ENCODE peak calls at places on chromosomes 1 and 21, in eight cellular contexts. I is cardiac muscle cell, U is breast epithelium, S is MCF 10A, A is epithelial cell of esophagus, V is GM10248, D is spleen, F is transverse colon. E is an unnamed sample.

GRCh38 chr1:197144570-197145325 is 1.7 kb downstream of the ASPM start:
- DNase-seq in I (peak), U (no peak), S (peak), A (peak), V (no peak), D (no peak), F (no peak), E (no peak)

GRCh38 chr1:42931108-42931539 is 27.5 kb downstream of the SLC2A1 start:
- DNase-seq in I (peak), U (peak), S (peak), A (peak), V (peak), D (peak), F (peak), E (peak)

GRCh38 chr1:229905031-229905545 is 161.9 kb upstream of the GALNT2 start:
- DNase-seq in I (no peak), U (no peak), S (no peak), A (no peak), V (no peak), D (no peak), F (no peak), E (no peak)

GRCh38 chr1:41668967-41669366 is 184.5 kb upstream of the EDN2 start:
- DNase-seq in I (no peak), U (peak), S (no peak), A (no peak), V (no peak), D (peak), F (no peak), E (no peak)

GRCh38 chr1:201399018-201399351 is at the start of gene LAD1:
- DNase-seq in I (no peak), U (no peak), S (no peak), A (no peak), V (no peak), D (no peak), F (no peak), E (no peak)

GRCh38 chr1:225617956-225618355 is 35.0 kb downstream of the ENAH start:
- DNase-seq in I (no peak), U (no peak), S (no peak), A (no peak), V (no peak), D (no peak), F (no peak), E (peak)

GRCh38 chr21:34582506-34583150 is 32.3 kb downstream of the RCAN1 start:
- DNase-seq in I (peak), U (no peak), S (peak), A (peak), V (peak), D (no peak), F (no peak), E (no peak)

GRCh38 chr1:224879404-224879803 is 50.1 kb upstream of the DNAH14 start:
- DNase-seq in I (peak), U (no peak), S (peak), A (no peak), V (no peak), D (no peak), F (no peak), E (no peak)

GRCh38 chr1:174413632-174414031 is 34.1 kb upstream of the GPR52 start:
- DNase-seq in I (peak), U (no peak), S (no peak), A (peak), V (no peak), D (no peak), F (no peak), E (no peak)

GRCh38 chr21:36160850-36161178 is 4.2 kb downstream of the DOP1B start:
- DNase-seq in I (no peak), U (no peak), S (no peak), A (no peak), V (no peak), D (no peak), F (no peak), E (no peak)

GRCh38 chr21:46129846-46130651 is 25.3 kb downstream of the FTCD start:
- DNase-seq in I (no peak), U (no peak), S (no peak), A (no peak), V (no peak), D (peak), F (no peak), E (no peak)

GRCh38 chr1:183180213-183180612 is 5.9 kb upstream of the LAMC2 start:
- DNase-seq in I (peak), U (no peak), S (peak), A (peak), V (no peak), D (no peak), F (peak), E (no peak)

GRCh38 chr1:31620631-31621497 is 3.4 kb downstream of the HCRTR1 start:
- DNase-seq in I (no peak), U (no peak), S (no peak), A (no peak), V (no peak), D (no peak), F (no peak), E (no peak)

GRCh38 chr1:104991702-104992101 is 1242.0 kb downstream of the AMY1C start:
- DNase-seq in I (no peak), U (no peak), S (peak), A (peak), V (no peak), D (no peak), F (no peak), E (no peak)

GRCh38 chr1:3924871-3925655 is 25.0 kb upstream of the C1orf174 start:
- DNase-seq in I (no peak), U (no peak), S (peak), A (peak), V (no peak), D (no peak), F (no peak), E (no peak)

GRCh38 chr1:221664253-221664652 is 77.6 kb downstream of the DUSP10 start:
- DNase-seq in I (peak), U (no peak), S (no peak), A (peak), V (no peak), D (no peak), F (no peak), E (no peak)

GRCh38 chr1:203038217-203038741 is 12.0 kb downstream of the PPFIA4 start:
- DNase-seq in I (peak), U (no peak), S (peak), A (peak), V (no peak), D (no peak), F (peak), E (peak)

GRCh38 chr1:94986783-94987182 is 59.9 kb upstream of the CNN3 start:
- DNase-seq in I (no peak), U (no peak), S (no peak), A (peak), V (no peak), D (no peak), F (no peak), E (no peak)

GRCh38 chr1:21258331-21259134 is 31.7 kb downstream of the ECE1 start:
- DNase-seq in I (no peak), U (no peak), S (no peak), A (peak), V (no peak), D (no peak), F (no peak), E (no peak)

GRCh38 chr1:6460349-6461236 is 5.4 kb downstream of the TNFRSF25 start:
- DNase-seq in I (peak), U (no peak), S (no peak), A (no peak), V (peak), D (peak), F (no peak), E (no peak)

GRCh38 chr1:233730809-233731208 is 116.9 kb downstream of the KCNK1 start:
- DNase-seq in I (no peak), U (no peak), S (no peak), A (no peak), V (no peak), D (no peak), F (no peak), E (no peak)

GRCh38 chr1:33382651-33383415 is 48.1 kb downstream of the PHC2 start:
- DNase-seq in I (peak), U (no peak), S (no peak), A (no peak), V (no peak), D (no peak), F (no peak), E (no peak)

GRCh38 chr21:14383596-14384210 is 757 bp upstream of the HSPA13 start:
- DNase-seq in I (no peak), U (no peak), S (no peak), A (no peak), V (peak), D (no peak), F (no peak), E (no peak)

GRCh38 chr1:40612345-40612831 is 53.1 kb downstream of the RIMS3 start:
- DNase-seq in I (peak), U (no peak), S (peak), A (peak), V (peak), D (no peak), F (peak), E (peak)

GRCh38 chr21:44999972-45000636 is 60.3 kb downstream of the SLX9 start:
- DNase-seq in I (no peak), U (no peak), S (no peak), A (peak), V (no peak), D (peak), F (no peak), E (no peak)

GRCh38 chr21:44999428-44999971 is 59.7 kb downstream of the SLX9 start:
- DNase-seq in I (no peak), U (no peak), S (no peak), A (no peak), V (no peak), D (peak), F (no peak), E (no peak)

GRCh38 chr21:45000637-45001133 is 60.9 kb downstream of the SLX9 start:
- DNase-seq in I (no peak), U (no peak), S (no peak), A (peak), V (no peak), D (peak), F (no peak), E (no peak)

GRCh38 chr21:45002381-45003204 is 62.8 kb downstream of the SLX9 start:
- DNase-seq in I (no peak), U (no peak), S (no peak), A (no peak), V (no peak), D (peak), F (no peak), E (no peak)

DNA sequence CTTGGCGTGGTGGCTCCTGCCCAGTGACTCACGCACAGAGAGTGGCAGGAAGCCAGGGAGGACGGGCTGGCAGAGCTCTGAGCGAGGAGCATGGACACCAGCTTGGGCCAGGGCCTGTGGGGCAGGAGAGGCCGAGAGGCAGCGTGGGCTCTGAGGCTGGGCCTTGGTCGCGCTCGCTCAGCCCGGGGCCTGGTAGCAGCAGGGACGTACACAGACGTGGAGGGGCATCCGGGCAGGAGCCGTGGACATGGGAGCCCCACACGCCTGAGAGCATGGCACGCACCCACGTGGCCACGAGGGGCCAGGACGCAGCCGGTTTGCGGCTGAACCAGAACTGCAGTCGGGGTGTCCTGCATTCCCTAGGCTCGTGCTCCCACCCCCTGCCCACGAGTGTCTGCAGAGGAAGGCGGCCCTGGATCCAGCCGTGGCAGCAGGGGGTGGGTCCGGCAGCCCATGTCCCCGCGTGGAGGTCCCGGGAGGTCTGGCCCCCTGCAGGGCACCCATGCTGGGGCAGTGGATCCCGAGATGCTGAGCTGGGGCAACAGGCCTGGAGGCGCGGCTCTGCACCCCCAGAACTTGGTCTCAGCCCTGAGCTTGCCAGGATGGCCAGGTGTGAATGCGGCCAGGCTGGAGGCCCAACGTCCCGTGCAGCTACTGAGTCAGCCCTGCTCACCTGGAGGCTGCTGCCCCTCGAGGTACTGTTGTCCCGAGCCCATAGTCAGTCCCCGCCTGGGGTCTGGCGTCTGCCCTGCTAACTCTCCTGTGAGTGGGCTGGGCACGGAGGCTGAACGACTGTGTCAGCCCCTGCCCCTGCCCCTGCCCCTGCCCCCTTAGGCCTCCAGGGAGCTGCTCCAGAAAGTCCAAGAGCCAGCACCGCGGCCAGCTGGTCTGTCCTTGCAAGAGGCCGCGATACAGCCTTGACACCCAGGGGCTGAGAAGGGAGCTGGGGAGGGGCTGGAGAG is 61.6 kb downstream of the SLX9 start:
- DNase-seq in I (peak), U (peak), S (peak), A (peak), V (no peak), D (peak), F (peak), E (no peak)
- TF ChIP-seq CTCF in I (no peak), U (no peak), S (no peak), A (no peak), V (no peak), D (no peak), F (no peak), E (no peak)

GRCh38 chr1:215905493-215906095 is 338.5 kb downstream of the KCTD3 start:
- DNase-seq in I (no peak), U (no peak), S (no peak), A (no peak), V (no peak), D (no peak), F (no peak), E (no peak)

GRCh38 chr1:215911406-215911968 is 344.4 kb downstream of the KCTD3 start:
- DNase-seq in I (peak), U (no peak), S (peak), A (no peak), V (no peak), D (no peak), F (no peak), E (no peak)
- TF ChIP-seq CTCF in I (no peak), U (no peak), S (peak), A (no peak), V (no peak), D (no peak), F (no peak), E (no peak)

DNA sequence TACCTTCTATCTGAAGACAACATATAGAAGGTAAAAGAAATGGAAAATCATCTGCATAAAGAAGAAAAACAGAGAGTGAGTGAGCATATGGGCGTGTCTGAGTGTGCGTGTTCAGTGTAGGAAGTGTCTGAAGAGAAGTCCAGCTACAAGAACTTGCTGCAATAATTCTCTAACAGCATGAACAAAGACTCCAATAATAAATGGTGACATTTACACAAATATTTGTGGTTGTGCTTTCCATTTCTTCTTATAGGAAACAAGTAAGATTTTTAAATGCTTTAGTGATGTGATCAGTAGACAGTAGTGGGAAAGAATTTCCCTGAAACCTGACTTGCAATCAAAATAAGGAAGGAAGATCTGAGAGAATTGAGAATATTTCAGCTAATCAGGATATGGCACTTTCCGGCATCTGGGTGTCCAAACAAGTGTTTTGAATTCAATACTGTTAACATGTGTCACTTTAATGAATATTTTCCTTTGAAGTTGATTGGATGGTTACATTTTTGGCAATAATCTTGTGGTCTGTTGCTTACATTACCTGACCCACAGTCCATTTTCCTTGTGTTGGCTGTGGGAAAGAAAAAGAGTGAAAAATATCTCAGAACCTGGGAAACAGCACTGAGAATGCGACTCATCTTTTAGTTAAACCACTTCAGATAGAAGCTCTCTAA is 154.0 kb downstream of the TGFB2 start:
- DNase-seq in I (peak), U (no peak), S (peak), A (peak), V (no peak), D (no peak), F (no peak), E (no peak)
- TF ChIP-seq CTCF in I (no peak), U (no peak), S (no peak), A (no peak), V (no peak), D (no peak), F (no peak), E (no peak)

GRCh38 chr1:16048573-16049189 is 5.1 kb downstream of the CLCNKB start:
- DNase-seq in I (peak), U (no peak), S (no peak), A (peak), V (no peak), D (no peak), F (peak), E (no peak)
- TF ChIP-seq CTCF in I (peak), U (no peak), S (no peak), A (no peak), V (no peak), D (no peak), F (no peak), E (no peak)

GRCh38 chr1:187721216-187721615 is 892.5 kb downstream of the PLA2G4A start:
- DNase-seq in I (no peak), U (no peak), S (no peak), A (no peak), V (no peak), D (no peak), F (no peak), E (no peak)

DNA sequence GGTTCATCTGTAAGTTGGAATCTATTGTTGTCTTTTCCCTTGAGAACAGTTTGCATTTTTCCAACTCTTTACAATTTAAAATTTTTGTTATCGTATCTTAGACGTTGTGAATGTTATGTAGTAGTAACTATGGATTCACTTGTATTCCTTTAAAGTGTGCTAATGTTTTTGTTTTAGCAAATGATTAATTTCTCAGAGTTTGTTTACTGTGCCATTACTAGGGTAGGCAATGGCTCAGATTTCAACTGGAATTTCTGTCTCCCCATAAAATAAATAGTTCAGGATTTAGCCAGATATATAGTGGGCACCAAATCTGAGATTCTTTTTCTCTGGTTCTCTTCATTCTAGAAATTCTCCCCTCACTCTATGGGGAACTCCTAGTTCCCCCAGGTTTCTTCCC is 896.5 kb downstream of the PLA2G4A start:
- DNase-seq in I (no peak), U (no peak), S (no peak), A (no peak), V (no peak), D (no peak), F (no peak), E (no peak)
- TF ChIP-seq CTCF in I (no peak), U (no peak), S (no peak), A (no peak), V (no peak), D (no peak), F (no peak), E (no peak)

GRCh38 chr1:152394151-152394550 is 19.9 kb downstream of the CRNN start:
- DNase-seq in I (no peak), U (no peak), S (no peak), A (no peak), V (no peak), D (no peak), F (no peak), E (no peak)

GRCh38 chr1:152397474-152397873 is 16.6 kb downstream of the CRNN start:
- DNase-seq in I (no peak), U (no peak), S (no peak), A (peak), V (no peak), D (no peak), F (no peak), E (no peak)

DNA sequence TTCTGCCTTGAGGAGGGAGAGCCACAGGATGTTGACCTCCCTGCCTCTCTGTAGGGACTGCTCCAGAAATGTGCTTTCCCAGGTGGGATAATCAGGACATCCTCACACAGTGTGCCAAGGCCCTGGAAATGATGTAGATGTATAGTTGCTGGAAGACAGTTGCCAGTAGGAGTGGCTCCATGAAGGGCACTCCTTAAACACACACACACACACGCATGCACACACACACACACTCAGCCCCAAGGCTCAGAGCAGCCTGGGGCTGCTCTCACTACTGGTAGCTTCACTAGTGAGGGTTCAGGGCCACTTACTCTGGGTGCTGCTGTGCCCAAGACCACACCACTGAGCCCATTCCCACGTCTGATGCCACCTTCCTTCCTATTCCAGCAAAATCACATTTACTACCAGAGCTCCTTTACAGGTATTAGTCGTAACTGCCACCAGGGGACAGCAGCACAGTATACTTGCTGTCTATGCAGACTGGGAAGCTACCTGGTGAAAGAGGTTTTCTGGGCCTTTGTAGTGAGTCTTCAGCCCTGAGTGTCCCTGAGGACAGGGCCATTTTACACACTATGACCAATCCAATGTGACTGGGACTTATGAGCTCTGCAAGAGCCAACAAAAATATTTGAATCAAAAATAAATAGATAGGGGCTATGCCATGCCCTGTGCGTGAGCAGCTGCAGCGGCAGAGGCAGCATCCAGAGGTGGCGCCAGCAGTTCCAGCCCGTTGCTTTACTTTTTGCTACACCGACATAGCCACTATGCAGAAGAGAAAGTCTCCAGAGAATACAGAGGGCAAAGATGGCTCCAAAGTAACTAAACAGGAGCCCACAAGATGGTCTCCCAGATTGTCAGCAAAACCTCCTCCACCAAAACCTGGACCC is 15.0 kb downstream of the CRNN start:
- DNase-seq in I (peak), U (no peak), S (peak), A (peak), V (peak), D (no peak), F (no peak), E (no peak)
- TF ChIP-seq CTCF in I (peak), U (peak), S (peak), A (peak), V (peak), D (no peak), F (no peak), E (peak)

GRCh38 chr1:220217383-220217988 is 54.8 kb downstream of the RAB3GAP2 start:
- DNase-seq in I (peak), U (no peak), S (peak), A (peak), V (no peak), D (no peak), F (no peak), E (no peak)
- TF ChIP-seq CTCF in I (peak), U (no peak), S (peak), A (peak), V (peak), D (no peak), F (peak), E (peak)